ENCODE peak calls at places on chromosomes 3 and 15, in eight cellular contexts. Z, P, I, T, V, H, M and Q are unnamed samples.

GRCh38 chr3:58306662-58307286 is 454 bp downstream of the HTD2 start:
- DNase-seq in Z (peak), P (peak), I (peak), T (peak), V (peak), H (peak), M (peak), Q (peak)

GRCh38 chr3:64489361-64490044 is 198.3 kb downstream of the ADAMTS9 start:
- DNase-seq in Z (peak), P (peak), I (no peak), T (no peak), V (peak), H (no peak), M (peak), Q (peak)

GRCh38 chr3:127990051-127990450 is 62.2 kb upstream of the SEC61A1 start:
- DNase-seq in Z (no peak), P (peak), I (no peak), T (no peak), V (no peak), H (no peak), M (no peak), Q (no peak)

GRCh38 chr15:22995786-22996185 is 15.6 kb upstream of the CYFIP1 start:
- DNase-seq in Z (no peak), P (no peak), I (no peak), T (no peak), V (no peak), H (no peak), M (no peak), Q (no peak)

GRCh38 chr3:16999871-17000270 is 115.1 kb downstream of the PLCL2 start:
- DNase-seq in Z (no peak), P (no peak), I (no peak), T (no peak), V (no peak), H (no peak), M (no peak), Q (no peak)

GRCh38 chr3:20527368-20527767 is 341.4 kb upstream of the SGO1 start:
- DNase-seq in Z (no peak), P (no peak), I (no peak), T (no peak), V (no peak), H (no peak), M (no peak), Q (no peak)

GRCh38 chr15:101027273-101027901 is 108.2 kb downstream of the LRRK1 start:
- DNase-seq in Z (peak), P (peak), I (no peak), T (peak), V (peak), H (peak), M (no peak), Q (peak)

GRCh38 chr15:77057650-77058049 is 13.3 kb downstream of the TSPAN3 start:
- DNase-seq in Z (no peak), P (no peak), I (no peak), T (no peak), V (no peak), H (no peak), M (no peak), Q (no peak)

GRCh38 chr3:177615015-177615414 is 417.7 kb upstream of the TBL1XR1 start:
- DNase-seq in Z (peak), P (no peak), I (peak), T (no peak), V (peak), H (no peak), M (peak), Q (peak)

GRCh38 chr3:138051946-138052802 is 42.2 kb downstream of the CLDN18 start:
- DNase-seq in Z (peak), P (no peak), I (peak), T (no peak), V (no peak), H (no peak), M (peak), Q (no peak)

GRCh38 chr3:136311256-136311655 is 61.1 kb downstream of the PCCB start:
- DNase-seq in Z (no peak), P (no peak), I (no peak), T (no peak), V (no peak), H (no peak), M (no peak), Q (no peak)

GRCh38 chr15:39919740-39920509 is at the start of gene GPR176:
- DNase-seq in Z (no peak), P (peak), I (no peak), T (peak), V (peak), H (peak), M (no peak), Q (peak)

GRCh38 chr3:141115752-141116541 is 64.8 kb downstream of the SPSB4 start:
- DNase-seq in Z (no peak), P (no peak), I (no peak), T (no peak), V (no peak), H (no peak), M (no peak), Q (peak)

GRCh38 chr3:127536818-127537810 is 53.4 kb downstream of the TPRA1 start:
- DNase-seq in Z (no peak), P (peak), I (no peak), T (no peak), V (no peak), H (no peak), M (no peak), Q (peak)

GRCh38 chr3:148873928-148874326 is 8.8 kb downstream of the CPA3 start:
- DNase-seq in Z (no peak), P (no peak), I (no peak), T (no peak), V (no peak), H (no peak), M (no peak), Q (no peak)

GRCh38 chr3:161291191-161291901 is 70.2 kb downstream of the NMD3 start:
- DNase-seq in Z (peak), P (no peak), I (no peak), T (no peak), V (no peak), H (no peak), M (no peak), Q (no peak)

GRCh38 chr15:48800811-48801460 is 9.9 kb downstream of the CEP152 start:
- DNase-seq in Z (no peak), P (no peak), I (peak), T (no peak), V (no peak), H (no peak), M (peak), Q (no peak)

GRCh38 chr3:102178817-102179216 is 256.0 kb upstream of the ZPLD1 start:
- DNase-seq in Z (no peak), P (no peak), I (no peak), T (no peak), V (no peak), H (no peak), M (no peak), Q (no peak)

GRCh38 chr15:100101389-100102089 is 240.2 kb downstream of the ADAMTS17 start:
- DNase-seq in Z (no peak), P (no peak), I (no peak), T (no peak), V (no peak), H (no peak), M (no peak), Q (peak)

GRCh38 chr3:10599444-10599843 is 94.1 kb upstream of the ATP2B2 start:
- DNase-seq in Z (no peak), P (no peak), I (peak), T (no peak), V (no peak), H (no peak), M (no peak), Q (no peak)

GRCh38 chr3:126004217-126004616 is 35.2 kb downstream of the ROPN1B start:
- DNase-seq in Z (no peak), P (no peak), I (no peak), T (no peak), V (no peak), H (no peak), M (no peak), Q (no peak)
- TF ChIP-seq POLR2A in Z (no peak), P (no peak), I (no peak), T (no peak), V (no peak), H (no peak), M (no peak), Q (no peak)

GRCh38 chr3:129723558-129724324 is 117.3 kb upstream of the PLXND1 start:
- DNase-seq in Z (no peak), P (no peak), I (no peak), T (no peak), V (peak), H (peak), M (no peak), Q (peak)
- TF ChIP-seq CTCF in Z (no peak), P (no peak), I (no peak), T (no peak), V (no peak), H (no peak), M (no peak), Q (no peak)

GRCh38 chr3:48268381-48268935 is 27.6 kb downstream of the ZNF589 start:
- DNase-seq in Z (peak), P (no peak), I (no peak), T (no peak), V (peak), H (peak), M (no peak), Q (no peak)
- TF ChIP-seq POLR2AphosphoS5 in Z (no peak), P (no peak), I (no peak), T (no peak), V (no peak), H (no peak), M (no peak), Q (no peak)

DNA sequence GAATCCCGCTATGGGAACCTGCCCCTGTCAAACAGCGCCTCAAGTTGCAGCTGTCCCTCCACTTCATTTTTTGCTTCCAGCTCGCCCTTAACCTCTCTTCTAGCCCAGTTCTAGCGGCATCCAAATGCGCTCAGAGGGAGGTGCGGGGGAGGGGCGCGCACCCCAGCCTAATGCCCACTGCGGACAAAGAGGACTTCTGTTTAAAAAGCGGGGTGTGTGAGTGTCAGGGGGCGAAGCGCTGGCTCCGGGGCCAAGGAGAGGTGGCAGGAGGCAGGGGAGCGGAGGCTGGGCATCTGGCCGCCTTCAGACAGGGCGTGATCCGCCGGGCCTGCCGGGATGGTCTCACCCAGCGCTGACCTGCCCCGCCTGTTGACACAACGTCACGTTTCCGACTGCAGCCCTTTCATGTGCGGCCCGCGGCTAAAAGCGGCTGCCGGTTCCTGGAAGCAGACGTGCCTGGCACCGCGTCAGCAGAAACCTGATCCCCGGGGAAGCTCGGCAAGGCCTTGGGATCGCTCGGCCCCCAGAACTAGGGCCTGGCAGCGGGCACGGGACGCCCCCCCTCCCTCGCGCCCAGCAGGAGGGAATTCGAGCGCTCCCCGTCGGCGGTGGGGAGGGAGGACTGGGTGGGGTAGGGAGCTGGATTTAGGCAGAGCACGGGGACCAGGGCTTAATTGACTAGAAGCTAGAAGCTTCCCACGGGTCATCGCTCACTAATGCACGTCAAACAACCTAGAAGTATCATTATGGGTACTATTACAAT is 7.6 kb downstream of the BHLHE40 start:
- DNase-seq in Z (peak), P (peak), I (peak), T (peak), V (peak), H (peak), M (peak), Q (peak)
- TF ChIP-seq POLR2A in Z (no peak), P (no peak), I (peak), T (peak), V (peak), H (no peak), M (peak), Q (peak)

GRCh38 chr3:43417133-43417532 is 130.8 kb downstream of the SNRK start:
- DNase-seq in Z (no peak), P (no peak), I (no peak), T (no peak), V (no peak), H (no peak), M (no peak), Q (no peak)

GRCh38 chr3:43410575-43410974 is 124.2 kb downstream of the SNRK start:
- DNase-seq in Z (no peak), P (no peak), I (no peak), T (no peak), V (no peak), H (no peak), M (no peak), Q (no peak)

GRCh38 chr3:43411429-43411828 is 125.1 kb downstream of the SNRK start:
- DNase-seq in Z (no peak), P (no peak), I (no peak), T (no peak), V (no peak), H (no peak), M (no peak), Q (no peak)

GRCh38 chr3:43415088-43415487 is 128.7 kb downstream of the SNRK start:
- DNase-seq in Z (no peak), P (no peak), I (no peak), T (no peak), V (no peak), H (no peak), M (no peak), Q (no peak)

DNA sequence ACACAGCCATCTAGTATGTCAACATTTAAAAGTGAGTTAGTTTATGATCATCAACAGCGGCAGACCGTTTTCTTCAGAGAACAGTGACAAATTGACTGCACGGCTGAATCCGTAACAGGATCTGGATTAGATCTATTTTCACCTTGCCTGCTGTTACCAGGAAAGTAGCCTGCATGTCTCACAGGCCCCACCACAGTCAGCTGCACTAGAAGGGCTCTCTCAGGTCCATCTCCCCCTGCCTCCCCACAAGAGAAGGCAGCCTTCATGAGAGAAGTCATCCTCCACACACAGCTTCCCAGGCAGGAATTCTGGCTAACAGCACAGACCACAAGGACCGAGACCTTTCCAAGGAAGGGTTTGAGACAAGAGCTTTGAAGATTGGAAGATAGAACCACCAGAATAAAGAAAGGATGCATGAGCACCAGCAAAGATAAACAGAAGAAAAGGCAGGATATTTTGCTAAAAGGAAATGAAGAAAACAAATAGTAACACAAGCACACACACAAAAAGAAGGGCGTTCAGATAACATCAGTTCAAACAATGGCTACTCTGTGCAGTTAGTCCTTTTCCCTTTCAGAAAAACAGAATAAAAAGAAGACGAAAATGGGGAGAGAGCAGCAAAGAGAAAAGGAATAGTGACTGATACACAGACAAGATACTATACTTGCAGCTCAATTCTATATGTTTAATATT is 127.5 kb downstream of the SNRK start:
- DNase-seq in Z (no peak), P (no peak), I (peak), T (no peak), V (no peak), H (no peak), M (no peak), Q (no peak)
- TF ChIP-seq CTCF in Z (no peak), P (no peak), I (no peak), T (no peak), V (no peak), H (no peak), M (no peak), Q (no peak)

DNA sequence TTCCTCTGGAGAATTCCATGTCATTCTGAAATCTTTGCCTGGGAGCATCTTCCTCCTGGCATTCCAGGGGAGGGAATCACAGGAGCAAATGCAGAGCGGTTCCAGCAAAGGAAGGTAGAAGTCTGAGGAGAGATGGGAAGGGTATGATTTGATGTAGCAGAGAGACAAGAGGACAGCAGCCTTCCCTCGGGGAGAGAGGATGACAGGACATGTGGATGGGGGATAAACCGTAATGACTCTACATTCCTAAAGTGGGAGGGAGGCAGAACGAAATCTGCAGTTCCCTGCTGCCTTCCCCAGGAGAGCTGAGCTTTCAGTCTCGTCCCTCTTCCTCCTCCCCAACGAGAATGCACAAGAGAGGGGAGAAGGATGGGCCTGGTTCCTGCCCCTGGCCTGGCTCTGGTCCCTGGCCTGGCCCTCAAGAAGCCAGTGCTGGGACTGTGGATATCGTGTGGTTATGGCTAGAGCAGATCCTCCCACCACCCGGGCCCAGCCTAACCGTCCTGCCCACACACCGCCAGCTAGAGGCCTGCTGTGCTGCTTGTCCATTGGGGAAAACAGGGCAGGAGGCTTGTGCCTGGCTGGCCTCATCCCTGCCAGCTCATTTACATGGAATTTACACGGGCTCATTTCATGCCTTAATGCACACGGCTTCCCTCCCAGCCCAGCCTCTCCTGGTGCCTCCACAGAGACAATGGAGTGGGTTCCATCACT is 26.6 kb downstream of the SEMA7A start:
- DNase-seq in Z (no peak), P (peak), I (peak), T (no peak), V (no peak), H (no peak), M (peak), Q (no peak)
- TF ChIP-seq POLR2AphosphoS5 in Z (no peak), P (no peak), I (no peak), T (peak), V (no peak), H (no peak), M (no peak), Q (no peak)

GRCh38 chr15:66698971-66699370 is 3.1 kb upstream of the SMAD6 start:
- DNase-seq in Z (no peak), P (no peak), I (no peak), T (no peak), V (no peak), H (no peak), M (no peak), Q (no peak)

GRCh38 chr15:66700412-66700801 is 1.6 kb upstream of the SMAD6 start:
- DNase-seq in Z (no peak), P (no peak), I (no peak), T (no peak), V (no peak), H (no peak), M (no peak), Q (no peak)

GRCh38 chr15:66702035-66702769 is at the start of gene SMAD6:
- DNase-seq in Z (peak), P (peak), I (peak), T (peak), V (peak), H (peak), M (peak), Q (peak)

GRCh38 chr15:66701422-66702034 is 508 bp upstream of the SMAD6 start:
- DNase-seq in Z (peak), P (no peak), I (peak), T (peak), V (peak), H (no peak), M (no peak), Q (peak)

GRCh38 chr15:66700802-66701421 is 1.1 kb upstream of the SMAD6 start:
- DNase-seq in Z (peak), P (peak), I (peak), T (peak), V (peak), H (peak), M (peak), Q (peak)
- TF ChIP-seq POLR2A in Z (no peak), P (no peak), I (peak), T (no peak), V (no peak), H (no peak), M (peak), Q (no peak)

DNA sequence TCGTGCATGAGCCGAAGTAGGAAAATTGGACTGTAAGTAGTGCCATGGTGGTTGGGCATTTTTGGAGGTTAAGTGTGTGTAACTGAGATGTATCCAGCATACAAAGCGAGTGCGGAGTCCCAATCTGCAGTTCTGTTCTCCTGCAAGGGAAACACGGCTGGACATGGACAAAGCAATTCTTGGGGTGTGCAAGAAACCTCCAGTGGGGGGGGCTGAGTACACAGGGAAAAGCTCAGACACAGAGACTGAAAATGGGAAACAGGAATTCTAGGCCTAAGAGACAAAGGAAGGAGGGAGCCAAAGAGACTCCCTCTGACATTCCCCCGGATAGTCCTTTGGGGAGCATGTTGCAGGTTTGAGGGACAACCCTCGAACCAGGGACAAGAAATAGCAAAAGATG is 83.2 kb upstream of the PLSCR4 start:
- DNase-seq in Z (no peak), P (no peak), I (no peak), T (no peak), V (no peak), H (no peak), M (no peak), Q (no peak)
- TF ChIP-seq CTCF in Z (peak), P (no peak), I (no peak), T (no peak), V (no peak), H (no peak), M (peak), Q (no peak)